ENCODE peak calls at places on chromosomes 11 and 22, in five cellular contexts. R is gastrocnemius medialis, Z is lower lobe of right lung, M is right atrium auricular region, B is coronary artery. P is an unnamed sample.

GRCh38 chr11:2528301-2529050 is 83.7 kb downstream of the KCNQ1 start:
- DNase-seq in R (no peak), Z (peak), M (no peak), B (peak), P (peak)

GRCh38 chr11:92227233-92227593 is 2.6 kb downstream of the FAT3 start:
- DNase-seq in R (no peak), Z (no peak), M (no peak), B (no peak), P (no peak)

GRCh38 chr11:45450189-45450588 is 164.0 kb upstream of the SYT13 start:
- DNase-seq in R (no peak), Z (no peak), M (no peak), B (no peak), P (no peak)

GRCh38 chr22:36938886-36939285 is 25.5 kb downstream of the CSF2RB start:
- DNase-seq in R (no peak), Z (no peak), M (no peak), B (no peak), P (no peak)

GRCh38 chr22:30870451-30871345 is 97.9 kb downstream of the MORC2 start:
- DNase-seq in R (no peak), Z (peak), M (no peak), B (peak), P (no peak)

GRCh38 chr11:110184974-110185597 is 91.9 kb downstream of the ZC3H12C start:
- DNase-seq in R (peak), Z (no peak), M (peak), B (no peak), P (no peak)

GRCh38 chr11:18171377-18172000 is 1.1 kb upstream of the MRGPRX4 start:
- DNase-seq in R (no peak), Z (no peak), M (no peak), B (no peak), P (no peak)

GRCh38 chr22:47495102-47495501 is 732.7 kb downstream of the TBC1D22A start:
- DNase-seq in R (no peak), Z (no peak), M (no peak), B (no peak), P (no peak)

GRCh38 chr22:17924076-17924475 is 100.3 kb downstream of the MICAL3 start:
- DNase-seq in R (no peak), Z (no peak), M (no peak), B (no peak), P (peak)

GRCh38 chr22:49566141-49566541 is 261.5 kb downstream of the BRD1 start:
- DNase-seq in R (no peak), Z (no peak), M (no peak), B (peak), P (no peak)

GRCh38 chr11:7473702-7474101 is 11.6 kb upstream of the OLFML1 start:
- DNase-seq in R (no peak), Z (no peak), M (no peak), B (no peak), P (no peak)

DNA sequence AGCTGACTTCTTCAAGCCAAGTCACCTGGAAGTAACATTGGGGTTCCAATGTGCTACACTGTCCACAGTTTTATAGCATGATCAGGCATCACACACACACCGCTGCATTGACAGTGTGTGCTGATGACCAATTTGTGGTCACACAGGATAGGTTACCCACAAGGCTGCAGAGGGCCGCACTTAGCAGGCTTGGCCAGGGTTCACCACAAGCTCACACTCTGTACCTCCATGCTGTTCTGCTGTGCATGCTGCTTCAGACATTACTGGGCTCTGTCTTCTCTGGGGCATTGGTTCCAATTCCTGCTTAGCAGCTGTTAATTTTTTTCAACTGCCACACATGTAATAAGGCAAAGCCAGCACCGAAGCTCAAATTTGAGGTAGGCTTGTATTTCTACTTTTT is 11.0 kb upstream of the NRIP3 start:
- DNase-seq in R (no peak), Z (no peak), M (no peak), B (no peak), P (no peak)
- TF ChIP-seq CTCF in R (no peak), Z (no peak), M (no peak), B (no peak), P (no peak)

DNA sequence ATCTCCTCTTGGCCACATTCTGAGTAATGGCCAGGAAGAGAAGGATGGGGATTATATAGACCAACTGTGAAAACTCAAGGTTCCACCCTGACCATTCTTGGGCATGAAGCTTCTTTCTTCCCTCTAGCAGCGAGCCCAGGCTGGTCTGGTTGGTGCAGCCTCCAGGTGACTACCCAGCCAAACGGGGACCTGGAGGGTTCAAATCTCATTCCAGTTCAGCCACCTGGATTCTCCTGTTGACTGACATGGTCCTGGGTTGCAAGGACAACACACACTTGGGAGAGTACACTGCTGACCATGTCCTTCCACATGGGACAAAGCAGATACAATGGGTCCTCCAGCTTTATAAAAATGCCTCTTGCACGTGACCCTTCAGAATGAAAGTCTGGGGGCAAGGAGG is 67.0 kb downstream of the SHANK2 start:
- DNase-seq in R (no peak), Z (no peak), M (no peak), B (no peak), P (no peak)
- H3K27ac ChIP-seq in R (no peak), Z (no peak), M (no peak), B (no peak), P (no peak)

GRCh38 chr11:88337342-88338222 is at the start of gene CTSC:
- DNase-seq in R (peak), Z (peak), M (peak), B (peak), P (peak)
- TF ChIP-seq CTCF in R (peak), Z (peak), M (peak), B (no peak), P (peak)

DNA sequence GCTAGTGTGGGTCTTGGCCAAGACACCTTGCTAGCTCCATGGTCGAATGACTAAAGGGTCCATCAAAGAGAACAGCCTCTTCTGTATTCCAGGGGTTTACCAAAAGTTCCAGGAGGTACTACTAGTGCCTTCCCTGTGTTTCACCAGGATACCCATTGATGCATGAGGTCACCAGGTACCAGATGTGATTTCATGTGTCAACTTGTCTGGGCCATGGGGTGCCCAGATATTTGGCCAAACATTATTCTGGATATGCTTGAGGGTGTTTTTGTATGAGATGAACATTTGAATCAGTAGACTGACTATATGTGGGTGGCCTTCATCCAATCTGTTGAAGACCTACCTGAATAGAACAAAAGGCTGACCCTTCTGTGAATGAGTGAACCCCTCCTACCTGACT is 92.8 kb downstream of the GALNT18 start:
- DNase-seq in R (no peak), Z (no peak), M (no peak), B (no peak), P (no peak)
- H3K27ac ChIP-seq in R (no peak), Z (no peak), M (no peak), B (no peak), P (no peak)

GRCh38 chr22:38724926-38725571 is 19.3 kb downstream of the GTPBP1 start:
- DNase-seq in R (no peak), Z (no peak), M (no peak), B (no peak), P (no peak)
- TF ChIP-seq CTCF in R (peak), Z (peak), M (peak), B (peak), P (no peak)

DNA sequence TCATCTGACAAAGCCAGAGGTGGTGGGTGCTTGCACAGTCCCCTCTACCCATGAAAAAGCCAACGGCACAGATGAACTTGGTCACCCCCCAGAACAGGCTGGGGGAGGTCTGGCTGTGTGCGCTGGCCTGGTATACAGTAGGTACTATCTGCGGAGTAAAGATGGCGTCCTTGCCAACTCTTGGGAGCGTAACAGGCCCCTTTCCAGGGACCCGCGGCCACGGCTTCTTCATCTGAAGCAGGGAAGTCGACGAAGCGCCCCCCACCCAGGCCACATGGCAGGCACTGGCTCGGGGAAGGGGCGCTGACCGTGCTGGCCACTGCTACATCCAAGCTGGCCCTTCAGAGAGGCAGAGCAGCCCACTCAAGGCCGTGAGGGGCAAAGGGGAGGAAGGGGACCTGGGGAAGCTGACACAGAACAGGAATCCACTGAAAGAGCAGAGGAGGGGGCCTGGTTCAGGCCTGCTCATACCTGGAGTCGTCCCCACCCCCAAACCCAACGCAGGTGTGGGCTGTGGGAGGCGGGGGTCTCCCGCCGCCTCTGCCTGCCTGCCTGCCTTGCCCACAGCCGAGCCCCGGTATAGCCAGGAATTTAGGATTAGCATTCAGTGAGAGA is 75.7 kb downstream of the CELSR1 start:
- DNase-seq in R (no peak), Z (no peak), M (no peak), B (no peak), P (no peak)
- H3K27ac ChIP-seq in R (no peak), Z (no peak), M (no peak), B (no peak), P (no peak)

DNA sequence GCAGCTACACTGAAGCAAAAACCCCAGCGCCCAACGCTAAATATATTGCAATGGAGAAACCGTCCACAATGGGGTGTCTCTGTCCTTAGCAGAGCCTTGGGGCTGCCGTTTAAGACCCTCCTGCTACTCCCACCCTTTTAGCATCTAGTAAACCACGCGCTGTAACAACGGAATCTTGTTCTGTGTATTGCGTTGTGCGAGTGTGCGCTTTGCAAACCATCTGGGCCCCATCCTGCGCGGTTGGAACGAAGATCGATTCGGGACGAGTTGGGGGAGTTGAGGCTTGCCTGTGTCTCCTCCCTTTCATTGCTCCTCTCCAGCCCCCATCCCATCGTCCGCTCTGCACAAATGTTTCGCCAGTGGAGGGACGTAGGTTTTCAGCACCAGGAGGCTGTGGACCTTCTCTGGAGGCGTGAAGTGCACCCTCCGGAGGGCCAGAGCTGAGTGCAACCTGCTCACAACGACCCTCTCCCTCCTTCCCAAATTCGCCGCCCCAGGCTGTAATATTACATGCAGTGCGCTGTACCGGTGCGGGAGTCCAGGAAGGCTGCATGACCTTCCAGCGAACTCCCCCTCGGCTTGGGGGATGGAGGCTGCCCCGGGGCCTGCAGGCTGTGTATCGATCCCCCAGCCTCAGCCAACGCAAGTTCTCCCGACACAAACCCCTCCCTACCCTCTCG is 1.6 kb upstream of the KMT2A start:
- DNase-seq in R (peak), Z (peak), M (no peak), B (peak), P (peak)
- TF ChIP-seq CTCF in R (no peak), Z (no peak), M (no peak), B (no peak), P (no peak)

GRCh38 chr22:21666786-21667185 is 974 bp downstream of the PPIL2 start:
- DNase-seq in R (no peak), Z (no peak), M (no peak), B (no peak), P (no peak)
- H3K27ac ChIP-seq in R (peak), Z (peak), M (no peak), B (no peak), P (peak)

GRCh38 chr11:108032800-108033199 is 24.1 kb downstream of the CUL5 start:
- DNase-seq in R (no peak), Z (no peak), M (no peak), B (no peak), P (no peak)

GRCh38 chr11:108025387-108026080 is 16.8 kb downstream of the CUL5 start:
- DNase-seq in R (no peak), Z (no peak), M (no peak), B (no peak), P (no peak)

GRCh38 chr11:108027057-108027456 is 18.4 kb downstream of the CUL5 start:
- DNase-seq in R (no peak), Z (no peak), M (no peak), B (no peak), P (no peak)
- TF ChIP-seq CTCF in R (no peak), Z (peak), M (no peak), B (no peak), P (no peak)

DNA sequence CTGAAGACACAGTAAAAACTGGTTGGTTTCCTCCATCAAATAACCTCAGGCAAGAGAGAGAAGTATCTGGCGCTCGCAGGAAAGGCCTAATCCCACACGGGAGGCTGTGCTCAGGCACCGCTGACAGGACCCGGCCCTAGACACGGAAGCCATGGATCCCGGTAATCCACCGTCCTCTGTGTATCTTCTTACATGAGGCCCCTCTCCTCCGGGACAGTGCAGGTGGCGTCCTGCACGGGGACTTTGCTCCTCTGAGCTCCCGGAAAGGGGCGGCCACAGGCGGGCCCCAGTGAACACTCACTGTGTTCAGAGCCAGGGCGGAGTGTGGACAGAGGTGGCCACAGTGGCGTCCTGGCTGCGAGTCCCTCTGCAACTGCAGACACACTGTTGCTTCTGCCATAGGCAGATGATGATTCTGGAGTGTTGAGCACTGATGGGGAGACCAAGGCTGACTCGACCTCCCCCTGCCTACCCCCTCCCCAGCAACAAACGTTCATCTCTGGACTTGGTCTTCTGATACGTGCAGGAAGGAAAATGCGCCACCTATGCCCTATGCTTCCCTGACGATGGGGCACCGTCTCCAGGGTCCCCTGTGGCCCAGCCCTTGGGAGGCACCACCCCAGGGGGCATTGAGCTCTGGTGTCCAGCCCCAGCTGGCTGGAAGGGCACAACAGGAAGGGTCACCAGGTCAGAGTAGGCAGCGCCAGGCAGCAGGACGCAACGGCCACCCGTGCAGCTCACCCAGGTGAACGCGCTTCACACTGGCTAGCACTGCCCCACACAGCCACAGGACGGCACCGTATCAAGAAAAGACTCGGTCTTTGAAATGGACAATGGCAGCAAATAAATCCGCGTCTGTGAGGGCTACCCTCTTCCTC is 95.7 kb downstream of the TRMU start:
- DNase-seq in R (no peak), Z (no peak), M (no peak), B (no peak), P (no peak)
- H3K27ac ChIP-seq in R (no peak), Z (no peak), M (no peak), B (no peak), P (no peak)